ENCODE peak calls at places on chromosome 14, in nine cellular contexts. V is upper lobe of left lung; H is colonic mucosa; Y is neural progenitor cell; F is heart right ventricle; Q is breast epithelium; I is CD8-positive, alpha-beta memory T cell; N is CD4-positive, alpha-beta T cell; J is SJSA1. W is an unnamed sample. For H3K9me3, the result is how much of the 10 kb centered on the place peaks cover.

GRCh38 chr14:98323850-98324249 is 948.1 kb downstream of the BCL11B start:
- DNase-seq in H (no peak), N (no peak), V (no peak), Q (no peak), F (no peak), I (no peak), J (no peak), Y (no peak), W (no peak)

GRCh38 chr14:47917344-47917954 is 242.0 kb upstream of the MDGA2 start:
- DNase-seq in J (no peak), Y (peak), V (no peak), F (no peak), H (no peak), Q (no peak), N (no peak), I (no peak), W (peak)

GRCh38 chr14:56159066-56159465 is 40.9 kb downstream of the PELI2 start:
- DNase-seq in F (no peak), N (no peak), V (no peak), J (no peak), H (no peak), Q (no peak), I (no peak), Y (no peak), W (no peak)

GRCh38 chr14:98792171-98792570 is 479.8 kb downstream of the BCL11B start:
- DNase-seq in V (no peak), J (no peak), Y (no peak), Q (no peak), I (no peak), H (no peak), F (no peak), N (no peak), W (no peak)

GRCh38 chr14:51335521-51335920 is 95.5 kb downstream of the TMX1 start:
- DNase-seq in N (no peak), V (no peak), H (peak), Q (no peak), Y (no peak), F (peak), I (no peak), J (no peak), W (no peak)

GRCh38 chr14:76812093-76812421 is 625 bp downstream of the ANGEL1 start:
- DNase-seq in I (no peak), Y (peak), F (no peak), J (peak), Q (no peak), N (no peak), V (no peak), H (peak), W (no peak)

GRCh38 chr14:101328412-101329149 is 232.7 kb upstream of the DIO3 start:
- DNase-seq in F (no peak), H (no peak), V (no peak), N (no peak), Q (no peak), I (no peak), J (no peak), Y (no peak), W (no peak)

GRCh38 chr14:36988989-36989388 is 183.4 kb downstream of the SLC25A21 start:
- DNase-seq in Q (no peak), N (no peak), I (no peak), V (no peak), J (no peak), H (no peak), Y (no peak), F (no peak), W (no peak)

GRCh38 chr14:64844272-64844671 is 35.4 kb downstream of the SPTB start:
- DNase-seq in Q (no peak), F (no peak), H (no peak), Y (no peak), I (no peak), N (no peak), V (no peak), J (no peak), W (no peak)

GRCh38 chr14:100065942-100066574 is 836 bp downstream of the EVL start:
- DNase-seq in V (peak), N (peak), F (no peak), H (peak), J (no peak), Q (no peak), I (peak), Y (no peak), W (no peak)

GRCh38 chr14:23675906-23676305 is 39.7 kb downstream of the DHRS2 start:
- DNase-seq in Y (no peak), I (no peak), H (no peak), F (no peak), V (no peak), J (no peak), N (no peak), Q (no peak), W (no peak)

GRCh38 chr14:55832974-55833373 is 253.0 kb downstream of the KTN1 start:
- DNase-seq in F (no peak), Q (no peak), V (no peak), Y (no peak), I (no peak), N (no peak), H (no peak), J (no peak), W (no peak)

GRCh38 chr14:80212025-80212402 is 710 bp upstream of the DIO2 start:
- DNase-seq in Y (peak), Q (no peak), I (no peak), N (no peak), V (no peak), F (peak), J (peak), H (no peak), W (no peak)

GRCh38 chr14:46571970-46572369 is 79.6 kb downstream of the RPL10L start:
- DNase-seq in I (no peak), Y (no peak), Q (no peak), V (no peak), H (no peak), F (no peak), J (peak), N (no peak), W (no peak)

GRCh38 chr14:69473271-69473670 is 11.3 kb upstream of the PLEKHD1 start:
- DNase-seq in V (no peak), F (no peak), Q (no peak), Y (no peak), N (no peak), J (no peak), I (no peak), H (no peak), W (no peak)

GRCh38 chr14:76887196-76887595 is 61.0 kb downstream of the LRRC74A start:
- DNase-seq in J (no peak), V (no peak), F (no peak), Q (no peak), Y (no peak), H (no peak), N (no peak), I (no peak), W (no peak)

GRCh38 chr14:74501135-74501614 is 7.6 kb downstream of the ISCA2 start:
- DNase-seq in F (peak), J (no peak), I (no peak), V (peak), N (no peak), Q (peak), Y (peak), H (peak), W (peak)

GRCh38 chr14:56216631-56217379 is 98.6 kb downstream of the PELI2 start:
- DNase-seq in I (no peak), F (peak), H (no peak), J (no peak), N (no peak), Q (no peak), Y (no peak), V (peak), W (no peak)

GRCh38 chr14:60090864-60091519 is 731 bp upstream of the PCNX4 start:
- DNase-seq in J (no peak), Q (no peak), I (no peak), N (peak), F (peak), Y (peak), H (peak), V (peak), W (no peak)

GRCh38 chr14:30108975-30109700 is 181.5 kb upstream of the PRKD1 start:
- DNase-seq in Y (no peak), N (no peak), F (no peak), I (no peak), V (no peak), Q (no peak), H (no peak), J (no peak), W (no peak)

GRCh38 chr14:75040497-75040896 is 10.8 kb downstream of the MLH3 start:
- DNase-seq in N (no peak), J (no peak), V (no peak), I (no peak), Y (no peak), H (no peak), Q (no peak), F (no peak), W (no peak)

GRCh38 chr14:87896393-87897380 is 96.3 kb downstream of the GALC start:
- DNase-seq in F (peak), Y (peak), I (no peak), V (no peak), J (peak), Q (no peak), H (no peak), N (no peak), W (peak)

GRCh38 chr14:100540926-100541620 is 46.1 kb downstream of the BEGAIN start:
- DNase-seq in F (no peak), H (no peak), Y (no peak), Q (no peak), J (no peak), V (no peak), I (no peak), N (no peak), W (no peak)

GRCh38 chr14:54902521-54903420 is at the start of gene GCH1:
- DNase-seq in H (peak), J (peak), Q (peak), Y (peak), V (peak), I (peak), N (peak), F (peak), W (no peak)

GRCh38 chr14:100979780-100980179 is 76.3 kb upstream of the RTL1 start:
- DNase-seq in H (no peak), F (no peak), I (no peak), J (no peak), Y (no peak), V (no peak), Q (no peak), N (no peak), W (no peak)

GRCh38 chr14:40119765-40120164 is 687.5 kb upstream of the FBXO33 start:
- DNase-seq in H (no peak), N (no peak), F (no peak), Y (no peak), I (no peak), J (no peak), V (no peak), Q (no peak), W (no peak)

GRCh38 chr14:73824536-73824935 is 27.1 kb upstream of the PTGR2 start:
- DNase-seq in Q (no peak), F (no peak), J (no peak), Y (no peak), H (no peak), V (no peak), I (no peak), N (no peak), W (no peak)

GRCh38 chr14:96661244-96661969 is 135.8 kb upstream of the VRK1 start:
- DNase-seq in J (no peak), I (no peak), H (no peak), F (no peak), Q (no peak), N (no peak), V (peak), Y (no peak), W (no peak)

GRCh38 chr14:50768693-50769092 is 62.3 kb downstream of the NIN start:
- DNase-seq in Y (no peak), Q (no peak), F (no peak), V (no peak), J (peak), H (no peak), N (no peak), I (no peak), W (no peak)

GRCh38 chr14:34872822-34873590 is 2.2 kb downstream of the BAZ1A start:
- DNase-seq in Y (peak), Q (no peak), N (no peak), V (no peak), F (no peak), H (peak), J (no peak), I (no peak), W (no peak)

GRCh38 chr14:25006961-25007795 is 42.8 kb downstream of the STXBP6 start:
- DNase-seq in I (no peak), J (peak), Y (no peak), H (no peak), N (no peak), F (peak), V (no peak), Q (no peak), W (no peak)

GRCh38 chr14:101504096-101504948 is 57.0 kb upstream of the DIO3 start:
- DNase-seq in I (no peak), F (no peak), N (peak), Y (no peak), V (peak), Q (peak), J (no peak), H (no peak), W (no peak)

DNA sequence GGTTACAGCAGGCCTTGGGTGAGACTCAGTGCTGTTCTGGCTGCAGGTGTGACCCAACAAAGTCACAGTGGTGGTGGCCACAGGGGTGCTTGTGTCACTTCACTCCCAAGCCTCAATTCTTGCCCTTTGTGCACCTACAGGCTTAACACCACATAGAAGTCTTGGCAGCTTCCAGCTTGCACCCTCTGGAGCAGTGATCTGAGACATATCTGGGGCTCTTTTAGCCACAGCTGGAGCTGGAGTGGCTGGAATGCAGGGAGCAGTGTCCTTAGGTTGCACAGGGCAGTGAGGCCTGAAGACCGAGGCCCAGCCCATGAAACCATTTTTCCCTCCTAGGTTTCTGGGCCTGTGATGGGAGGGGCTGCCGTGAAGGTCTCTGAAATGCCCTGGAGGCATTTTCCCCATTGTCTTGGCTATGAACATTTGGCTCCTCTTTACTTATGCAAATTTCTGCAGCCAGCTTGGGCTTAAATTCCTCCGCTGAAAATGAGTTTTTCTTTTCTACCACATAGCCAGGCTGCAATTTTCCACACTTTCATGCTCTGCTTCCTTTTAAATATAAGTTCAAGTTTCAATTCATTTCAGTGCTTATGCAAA is 37.7 kb downstream of the ADAM21 start:
- DNase-seq in I (no peak), N (no peak), F (no peak), J (no peak), V (no peak), Q (no peak), Y (no peak), H (no peak), W (no peak)
- H3K9me3 ChIP-seq in I (under half), N (under half), F (under half), J (under half), V (under half), Q (under half), Y (under half), H (under half), W (under half)

GRCh38 chr14:104214411-104214810 is 76.0 kb downstream of the KIF26A start:
- DNase-seq in I (no peak), V (no peak), H (peak), Q (no peak), N (no peak), F (no peak), Y (no peak), J (no peak), W (no peak)
- H3K9me3 ChIP-seq in I (under half), V (under half), H (under half), Q (under half), N (under half), F (under half), Y (under half), J (under half), W (under half)

GRCh38 chr14:104680056-104680805 is 9.2 kb upstream of the INF2 start:
- DNase-seq in I (no peak), H (peak), J (peak), F (no peak), Y (no peak), Q (no peak), V (no peak), N (no peak), W (no peak)

GRCh38 chr14:104680806-104681688 is 8.4 kb upstream of the INF2 start:
- DNase-seq in Y (peak), H (peak), I (no peak), V (peak), F (no peak), J (peak), N (no peak), Q (peak), W (no peak)

GRCh38 chr14:104683653-104684448 is 5.6 kb upstream of the INF2 start:
- DNase-seq in J (no peak), I (no peak), F (no peak), Y (no peak), V (no peak), N (no peak), Q (no peak), H (no peak), W (no peak)

GRCh38 chr14:104681689-104682074 is 7.7 kb upstream of the INF2 start:
- DNase-seq in J (peak), H (peak), I (no peak), Y (peak), N (no peak), V (peak), Q (peak), F (peak), W (peak)

DNA sequence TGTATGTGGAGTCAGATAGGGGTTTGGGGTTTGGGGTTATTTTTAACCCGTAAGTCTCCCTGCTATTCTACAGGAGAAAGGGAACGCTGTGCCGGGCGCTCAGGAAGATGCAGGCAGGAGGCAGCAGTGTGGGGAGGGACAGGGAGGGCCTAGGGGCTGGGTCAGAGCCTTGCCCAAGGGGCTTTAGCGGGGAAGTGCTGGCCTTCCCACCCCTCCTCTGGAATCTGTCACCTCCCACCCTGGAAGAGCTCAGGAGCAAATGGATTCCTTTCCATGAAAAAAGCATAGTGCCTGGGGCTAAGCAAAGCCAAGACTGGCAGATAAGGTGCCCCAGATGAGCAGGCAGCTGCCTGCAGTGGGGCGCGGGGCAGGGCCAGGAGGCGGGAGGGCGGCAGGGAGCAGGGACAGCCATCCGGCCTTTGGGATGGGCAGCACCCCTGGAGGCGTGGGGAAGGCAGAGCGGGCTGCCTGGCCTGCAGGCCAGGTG is 7.3 kb upstream of the INF2 start:
- DNase-seq in N (no peak), H (no peak), Y (peak), J (no peak), F (no peak), V (no peak), Q (no peak), I (no peak), W (no peak)
- H3K9me3 ChIP-seq in N (under half), H (under half), Y (under half), J (under half), F (under half), V (under half), Q (under half), I (under half), W (under half)

GRCh38 chr14:86779416-86779815 is 1213.6 kb downstream of the GALC start:
- DNase-seq in Q (no peak), J (no peak), Y (no peak), I (no peak), N (no peak), V (no peak), H (no peak), F (no peak), W (no peak)

GRCh38 chr14:86777950-86778602 is 1214.9 kb downstream of the GALC start:
- DNase-seq in F (no peak), Y (no peak), I (no peak), V (no peak), J (peak), Q (no peak), N (no peak), H (no peak), W (no peak)

GRCh38 chr14:86780461-86780860 is 1212.5 kb downstream of the GALC start:
- DNase-seq in V (no peak), Y (no peak), H (no peak), N (no peak), J (no peak), Q (no peak), F (no peak), I (no peak), W (no peak)

DNA sequence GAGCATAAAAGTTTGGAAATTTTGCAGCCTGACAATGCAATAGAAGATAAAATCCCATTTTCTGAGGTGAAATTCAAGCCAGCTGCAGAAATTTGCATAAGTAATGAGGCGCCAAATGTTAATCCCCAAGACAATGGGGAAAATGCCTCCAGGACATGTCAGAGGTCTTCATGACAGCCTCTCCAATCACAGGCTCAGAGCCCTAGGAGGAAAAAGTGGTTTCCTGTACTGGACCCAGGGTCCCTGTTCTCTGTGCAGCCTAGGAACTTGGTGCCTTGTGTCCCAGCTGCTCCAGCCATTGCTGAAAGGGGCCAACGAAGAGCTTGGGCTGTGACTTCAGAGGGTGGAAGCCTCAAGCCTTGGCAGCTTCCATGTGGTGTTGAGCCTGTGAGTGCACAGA is 1218.1 kb downstream of the GALC start:
- DNase-seq in F (no peak), J (no peak), N (no peak), H (no peak), I (no peak), V (no peak), Q (no peak), Y (no peak), W (no peak)
- H3K9me3 ChIP-seq in F (under half), J (under half), N (under half), H (under half), I (under half), V (under half), Q (under half), Y (under half), W (under half)

DNA sequence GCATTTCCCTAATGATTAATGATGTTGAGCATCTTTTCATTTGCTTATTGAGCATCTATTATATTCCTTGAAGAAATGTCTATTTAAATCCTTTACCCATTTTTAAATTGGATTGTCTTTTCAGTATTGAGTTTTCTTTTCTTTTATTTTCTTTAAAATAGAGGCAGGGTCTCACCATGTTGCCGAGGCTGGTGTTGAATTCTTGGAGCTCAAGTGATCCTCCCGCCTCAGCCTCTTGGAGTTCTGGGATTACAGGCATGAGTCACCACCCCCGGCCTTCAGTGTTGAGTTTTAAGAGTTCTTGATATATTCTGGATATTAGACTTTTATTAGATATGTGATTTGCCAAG is 73.3 kb upstream of the HECTD1 start:
- DNase-seq in H (no peak), V (no peak), Q (no peak), I (no peak), J (no peak), F (no peak), N (no peak), Y (no peak), W (no peak)
- H3K9me3 ChIP-seq in H (under half), V (under half), Q (under half), I (under half), J (under half), F (under half), N (under half), Y (under half), W (under half)

DNA sequence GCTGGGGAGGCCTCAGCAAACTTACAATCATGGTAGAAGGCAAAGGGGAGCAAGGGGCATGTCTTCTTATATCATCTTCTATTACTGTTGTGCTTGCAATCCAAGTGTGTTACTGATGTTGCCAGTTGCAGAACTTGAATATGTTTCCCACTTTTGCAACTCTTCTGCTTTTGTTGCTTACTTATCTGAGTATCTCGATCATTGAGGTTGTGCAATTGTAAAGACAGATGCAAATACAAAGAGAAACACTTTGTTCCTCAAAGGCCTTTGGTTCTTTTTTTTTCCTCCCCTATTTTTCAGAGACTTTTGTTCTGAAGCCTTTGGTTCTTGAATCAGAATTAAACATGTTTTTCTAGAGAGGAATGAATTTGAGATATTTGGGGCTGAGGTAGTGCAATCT is 3.7 kb upstream of the COX8C start:
- DNase-seq in N (no peak), V (no peak), I (no peak), Y (no peak), J (no peak), H (no peak), Q (no peak), F (no peak), W (no peak)
- H3K9me3 ChIP-seq in N (under half), V (under half), I (under half), Y (under half), J (under half), H (under half), Q (under half), F (under half), W (under half)

GRCh38 chr14:105664691-105665090 is 138.3 kb downstream of the TMEM121 start:
- DNase-seq in J (no peak), H (no peak), I (no peak), F (no peak), Y (no peak), N (no peak), Q (no peak), V (no peak), W (no peak)
- H3K9me3 ChIP-seq in J (under half), H (under half), I (under half), F (under half), Y (under half), N (under half), Q (under half), V (under half), W (under half)

W was measured in iPS DF 6.9.